ENCODE peak calls at places on chromosomes 1 and 21, in six cellular contexts. O, S, Z, W, E and B are unnamed samples.

GRCh38 chr1:1305300-1306069 is 2.2 kb downstream of the ACAP3 start:
- DNase-seq in O (peak; percentile 90), S (peak; percentile 85), Z (no peak), W (peak; percentile 80), E (peak; percentile 71), B (peak; percentile 77)

GRCh38 chr21:45551316-45551715 is 9.1 kb upstream of the SLC19A1 start:
- DNase-seq in O (no peak), S (peak; percentile 65), Z (no peak), W (peak; percentile 64), E (peak; percentile 71), B (no peak)

GRCh38 chr21:39014751-39015150 is 168.5 kb downstream of the PSMG1 start:
- DNase-seq in O (no peak), S (peak; percentile 80), Z (no peak), W (peak; percentile 88), E (peak; percentile 97), B (no peak)

GRCh38 chr1:235018161-235018560 is 110.5 kb downstream of the TOMM20 start:
- DNase-seq in O (no peak), S (peak; percentile 86), Z (no peak), W (peak; percentile 93), E (peak; percentile 98), B (no peak)

GRCh38 chr1:5874416-5875110 is 117.7 kb downstream of the NPHP4 start:
- DNase-seq in O (no peak), S (no peak), Z (no peak), W (no peak), E (no peak), B (no peak)

GRCh38 chr1:208170252-208170651 is 73.9 kb downstream of the PLXNA2 start:
- DNase-seq in O (no peak), S (no peak), Z (no peak), W (no peak), E (no peak), B (no peak)

GRCh38 chr1:173424786-173425407 is 52.2 kb upstream of the PRDX6 start:
- DNase-seq in O (no peak), S (peak; percentile 65), Z (no peak), W (peak; percentile 7), E (no peak), B (no peak)

GRCh38 chr1:21216835-21217811 is 40.4 kb upstream of the EIF4G3 start:
- DNase-seq in O (peak; percentile 78), S (no peak), Z (peak; percentile 37), W (peak; percentile 33), E (peak; percentile 35), B (peak; percentile 59)